ENCODE peak calls at places on chromosomes 3 and 15, in ten cellular contexts. X is GM23338, F is SK-N-SH, U is HL-60, W is K562, R is prostate gland, O is breast epithelium, D is suprapubic skin, T is transverse colon, M is GM12878. Y is an unnamed sample.

GRCh38 chr3:184234224-184234623 is 4.8 kb downstream of the VWA5B2 start:
- DNase-seq in X (peak; percentile 48), F (peak; percentile 91), U (peak; percentile 21), W (peak; percentile 68), R (peak; percentile 44), O (peak; percentile 67), D (no peak), T (no peak), M (no peak), Y (no peak)

GRCh38 chr3:128316456-128316855 is 150.2 kb downstream of the DNAJB8 start:
- DNase-seq in X (no peak), F (no peak), U (peak; percentile 14), W (no peak), R (peak; percentile 4), O (peak; percentile 10), D (no peak), T (no peak), M (no peak), Y (peak; percentile 52)

GRCh38 chr15:59372352-59373211 is at the start of gene MYO1E:
- DNase-seq in X (peak; percentile 98), F (peak; percentile 93), U (peak; percentile 66), W (no peak), R (peak; percentile 97), O (peak; percentile 94), D (peak; percentile 93), T (peak; percentile 92), M (peak; percentile 72), Y (peak; percentile 98)

GRCh38 chr3:151837057-151837456 is 23.1 kb downstream of the AADAC start:
- DNase-seq in X (peak; percentile 49), F (no peak), U (peak; percentile 53), W (peak; percentile 88), R (peak; percentile 37), O (peak; percentile 19), D (no peak), T (no peak), M (no peak), Y (no peak)

GRCh38 chr3:168165390-168166269 is 69.9 kb upstream of the GOLIM4 start:
- DNase-seq in X (peak; percentile 79), F (peak; percentile 64), U (peak; percentile 68), W (peak; percentile 87), R (peak; percentile 63), O (peak; percentile 46), D (no peak), T (peak; percentile 68), M (peak; percentile 47), Y (no peak)

GRCh38 chr3:4834403-4834866 is 144.8 kb upstream of the BHLHE40 start:
- DNase-seq in X (no peak), F (no peak), U (peak; percentile 89), W (peak; percentile 55), R (no peak), O (no peak), D (no peak), T (peak; percentile 72), M (no peak), Y (no peak)

GRCh38 chr15:76349301-76350070 is 12.9 kb downstream of the ISL2 start:
- DNase-seq in X (no peak), F (no peak), U (no peak), W (no peak), R (no peak), O (no peak), D (no peak), T (no peak), M (no peak), Y (no peak)

GRCh38 chr3:11774296-11774877 is 72.3 kb downstream of the TAMM41 start:
- DNase-seq in X (peak; percentile 89), F (peak; percentile 76), U (no peak), W (peak; percentile 66), R (peak; percentile 71), O (peak; percentile 62), D (no peak), T (peak; percentile 45), M (no peak), Y (no peak)

GRCh38 chr3:23800731-23801130 is 5.0 kb upstream of the UBE2E1 start:
- DNase-seq in X (no peak), F (peak; percentile 42), U (no peak), W (no peak), R (no peak), O (no peak), D (no peak), T (no peak), M (no peak), Y (no peak)

GRCh38 chr3:53635041-53635440 is 140.6 kb downstream of the CACNA1D start:
- DNase-seq in X (no peak), F (no peak), U (no peak), W (no peak), R (no peak), O (no peak), D (no peak), T (no peak), M (no peak), Y (no peak)

GRCh38 chr3:194286747-194287146 is 64.4 kb downstream of the CPN2 start:
- DNase-seq in X (peak; percentile 80), F (no peak), U (no peak), W (no peak), R (no peak), O (no peak), D (no peak), T (no peak), M (no peak), Y (no peak)

DNA sequence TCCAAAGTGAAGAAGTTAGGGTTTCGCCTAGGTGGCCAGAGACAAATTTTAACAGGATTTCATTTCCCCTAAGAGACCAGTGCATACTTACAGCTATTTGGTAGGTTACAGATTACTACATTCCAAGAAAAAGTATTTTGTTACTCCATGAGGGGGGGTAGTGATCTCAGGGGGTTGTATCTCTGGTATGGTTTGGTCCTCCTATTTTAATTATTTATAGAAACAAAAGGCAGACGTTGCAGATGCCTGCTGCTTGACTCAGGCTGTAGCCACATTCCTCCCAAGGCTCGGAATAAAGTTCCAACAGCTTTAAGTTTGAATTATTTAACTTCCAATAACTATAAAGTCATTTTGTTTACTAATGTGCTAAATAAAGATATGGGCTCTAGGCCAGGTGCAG is 1.3 kb upstream of the TRIM59 start:
- DNase-seq in X (peak; percentile 35), F (peak; percentile 29), U (no peak), W (peak; percentile 28), R (no peak), O (no peak), D (no peak), T (no peak), M (no peak), Y (no peak)
- H3K4me3 ChIP-seq in X (peak overlapping the region; percentile 65), F (no peak overlapping the region), U (no peak overlapping the region), W (peak overlapping the region; percentile 67), R (no peak overlapping the region), O (no peak overlapping the region), D (no peak overlapping the region), T (no peak overlapping the region), M (peak overlapping the region; percentile 13), Y (no peak overlapping the region)

DNA sequence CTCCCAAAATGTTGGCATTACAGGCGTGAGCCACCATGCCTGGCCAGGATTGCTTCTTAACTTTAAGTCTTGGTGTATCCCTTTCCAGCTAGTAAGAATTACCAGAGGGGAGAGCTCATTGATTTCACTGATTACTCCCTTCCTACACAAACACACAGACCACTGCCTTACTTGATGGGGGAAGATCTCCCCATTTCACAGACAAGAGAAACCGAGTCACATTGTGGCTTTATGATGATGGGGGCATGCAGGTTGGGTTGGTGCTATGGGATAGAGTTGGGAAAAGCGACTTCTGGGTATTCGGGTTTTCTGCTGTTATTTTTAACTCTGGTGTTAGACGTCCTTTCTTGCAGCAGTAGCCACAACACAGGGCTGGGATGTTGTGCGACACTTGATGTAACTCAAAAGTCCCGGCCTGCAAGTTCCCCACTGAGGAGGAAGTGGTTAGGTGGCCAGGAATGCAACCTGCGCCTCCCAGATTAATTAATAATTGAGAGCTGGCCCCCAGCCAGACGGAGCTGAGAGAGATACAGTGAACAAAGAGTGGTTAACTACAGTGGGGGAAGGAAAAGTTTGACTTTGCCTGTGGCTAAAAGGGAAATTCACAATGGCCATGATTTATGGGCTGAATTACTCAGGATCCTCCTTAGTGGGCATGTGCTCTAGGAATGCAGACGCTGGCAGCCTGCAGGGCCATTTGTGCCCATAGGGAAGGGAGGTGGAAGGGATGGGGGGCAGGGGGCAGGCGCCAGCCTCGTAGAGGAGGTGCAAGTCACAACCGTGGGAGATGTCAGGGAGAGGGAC is 63.6 kb downstream of the SMAD6 start:
- DNase-seq in X (no peak), F (peak; percentile 44), U (peak; percentile 88), W (peak; percentile 43), R (peak; percentile 90), O (peak; percentile 93), D (no peak), T (peak; percentile 67), M (peak; percentile 69), Y (no peak)
- TF ChIP-seq POLR2AphosphoS5 in X (no peak), F (no peak), U (peak; percentile 27), W (no peak), R (peak; percentile 85), O (peak; percentile 43), D (no peak), T (no peak), M (no peak), Y (no peak)

GRCh38 chr3:108202834-108203233 is 19.4 kb downstream of the IFT57 start:
- DNase-seq in X (peak; percentile 56), F (no peak), U (no peak), W (no peak), R (no peak), O (no peak), D (no peak), T (peak; percentile 13), M (no peak), Y (no peak)
- TF ChIP-seq CTCF in X (peak; percentile 24), F (no peak), U (no peak), W (no peak), R (no peak), O (no peak), D (no peak), T (no peak), M (no peak), Y (no peak)

DNA sequence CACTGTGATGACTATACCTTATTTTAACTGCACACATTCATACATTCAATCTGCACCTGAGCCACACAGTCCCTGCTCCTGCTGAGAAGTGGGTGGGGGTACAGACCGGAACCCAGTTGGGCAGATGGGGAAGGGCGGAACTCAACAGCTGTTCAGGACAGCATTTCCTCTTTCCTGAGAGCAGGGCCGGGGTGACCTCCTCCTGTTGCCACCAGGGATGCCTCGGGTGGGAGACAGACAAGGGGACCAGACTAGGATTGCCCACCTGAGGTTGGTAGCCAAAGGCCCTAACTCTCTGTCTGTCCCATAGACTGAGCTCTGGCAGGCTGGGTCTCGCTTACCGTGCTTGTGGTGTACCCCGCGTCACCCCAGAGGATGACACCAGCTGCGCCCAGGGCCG is 3.9 kb downstream of the HYAL2 start:
- DNase-seq in X (no peak), F (no peak), U (peak; percentile 60), W (no peak), R (no peak), O (no peak), D (no peak), T (no peak), M (no peak), Y (no peak)
- H3K4me3 ChIP-seq in X (no peak overlapping the region), F (no peak overlapping the region), U (no peak overlapping the region), W (no peak overlapping the region), R (no peak overlapping the region), O (peak overlapping the region; percentile 79), D (peak overlapping the region; percentile 93), T (no peak overlapping the region), M (no peak overlapping the region), Y (peak overlapping the region; percentile 13)